ENCODE peak calls at places on chromosome 14, in eight cellular contexts. Z is GM23248, M is GM23338, S is MM.1S, I is hepatocyte, U is HCT116, G is neural progenitor cell, E is PC-3. V is an unnamed sample. For H3K27me3, the result is how much of the 10 kb centered on the place peaks cover.

GRCh38 chr14:106187176-106187670 is 660.8 kb downstream of the TMEM121 start:
- DNase-seq in Z (no peak), M (no peak), S (no peak), I (no peak), U (no peak), G (no peak), E (no peak), V (no peak)

GRCh38 chr14:58716706-58717105 is 78.9 kb downstream of the DACT1 start:
- DNase-seq in Z (no peak), M (no peak), S (no peak), I (no peak), U (no peak), G (no peak), E (peak), V (no peak)

GRCh38 chr14:20751963-20752562 is 6.4 kb downstream of the EDDM3A start:
- DNase-seq in Z (no peak), M (peak), S (no peak), I (no peak), U (no peak), G (no peak), E (no peak), V (no peak)

GRCh38 chr14:98859301-98859700 is 412.7 kb downstream of the BCL11B start:
- DNase-seq in Z (no peak), M (no peak), S (no peak), I (no peak), U (no peak), G (no peak), E (no peak), V (no peak)

GRCh38 chr14:105059035-105059916 is 6.0 kb downstream of the GPR132 start:
- DNase-seq in Z (no peak), M (peak), S (no peak), I (no peak), U (no peak), G (peak), E (no peak), V (peak)

GRCh38 chr14:65361920-65362319 is 50.6 kb upstream of the FUT8 start:
- DNase-seq in Z (peak), M (no peak), S (no peak), I (no peak), U (no peak), G (no peak), E (peak), V (no peak)

GRCh38 chr14:104423715-104424405 is 155.7 kb upstream of the C14orf180 start:
- DNase-seq in Z (no peak), M (no peak), S (no peak), I (no peak), U (no peak), G (no peak), E (no peak), V (peak)

GRCh38 chr14:24861083-24861630 is 188.8 kb downstream of the STXBP6 start:
- DNase-seq in Z (peak), M (no peak), S (no peak), I (peak), U (no peak), G (no peak), E (no peak), V (no peak)

GRCh38 chr14:51410846-51411245 is 170.8 kb downstream of the TMX1 start:
- DNase-seq in Z (no peak), M (no peak), S (no peak), I (no peak), U (no peak), G (no peak), E (no peak), V (no peak)

GRCh38 chr14:93962701-93963601 is 13.4 kb downstream of the ASB2 start:
- DNase-seq in Z (no peak), M (no peak), S (peak), I (no peak), U (no peak), G (no peak), E (no peak), V (no peak)

GRCh38 chr14:61630399-61630798 is 64.9 kb upstream of the HIF1A start:
- DNase-seq in Z (no peak), M (no peak), S (no peak), I (no peak), U (no peak), G (no peak), E (peak), V (no peak)
- TF ChIP-seq EZH2phosphoT487 in Z (no peak), M (no peak), S (no peak), I (no peak), U (no peak), G (no peak), E (no peak), V (no peak)

GRCh38 chr14:91100086-91100485 is 13.8 kb upstream of the DGLUCY start:
- DNase-seq in Z (no peak), M (no peak), S (no peak), I (no peak), U (no peak), G (no peak), E (no peak), V (no peak)
- H3K27me3 ChIP-seq in Z (under half), M (under half), S (under half), I (under half), U (under half), G (under half), E (under half), V (under half)

GRCh38 chr14:101506211-101506920 is 54.9 kb upstream of the DIO3 start:
- DNase-seq in Z (no peak), M (no peak), S (no peak), I (no peak), U (no peak), G (no peak), E (no peak), V (no peak)
- TF ChIP-seq EZH2phosphoT487 in Z (no peak), M (no peak), S (no peak), I (no peak), U (no peak), G (no peak), E (no peak), V (no peak)

DNA sequence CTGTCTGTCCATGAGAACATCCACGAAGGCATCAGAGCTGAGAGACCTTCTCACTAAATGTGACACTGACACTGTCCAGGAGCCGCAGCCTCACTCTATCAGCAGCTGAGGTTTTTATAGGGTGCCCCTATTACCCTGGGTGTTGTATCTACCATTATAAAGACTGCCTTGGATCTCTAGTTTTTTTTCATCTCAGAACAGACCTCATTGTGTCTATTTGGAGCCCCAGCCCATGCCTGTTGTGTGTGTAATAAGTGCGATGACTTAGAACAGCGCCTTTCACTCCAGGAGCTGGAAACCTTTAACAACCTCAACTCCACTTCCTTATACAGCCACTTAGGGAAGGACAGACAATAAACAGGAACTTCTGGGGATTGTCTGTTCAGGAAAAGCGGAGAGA is 420.4 kb downstream of the RAD51B start:
- DNase-seq in Z (no peak), M (no peak), S (no peak), I (peak), U (no peak), G (no peak), E (no peak), V (no peak)
- H3K27me3 ChIP-seq in Z (under half), M (under half), S (under half), I (under half), U (under half), G (under half), E (under half), V (under half)

DNA sequence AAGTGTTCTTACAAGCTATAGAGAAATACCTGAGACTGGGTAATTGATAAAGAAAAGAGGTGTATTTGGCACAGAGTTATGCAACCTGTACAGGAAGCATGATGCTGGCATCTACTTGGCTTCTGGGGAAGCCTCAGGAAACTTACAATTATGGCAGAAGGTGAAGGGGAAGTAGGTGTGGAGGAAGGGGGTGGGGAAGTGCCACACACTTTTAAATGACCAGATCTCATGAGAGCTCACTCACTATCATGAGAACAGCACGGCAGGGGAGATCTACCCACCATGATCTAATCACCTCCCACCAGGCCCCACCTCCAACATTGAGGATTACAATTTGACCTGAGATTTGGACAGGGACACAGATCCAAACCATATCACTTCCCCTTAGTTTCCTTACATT is 32.8 kb downstream of the TSHR start:
- DNase-seq in Z (no peak), M (no peak), S (no peak), I (no peak), U (no peak), G (no peak), E (no peak), V (no peak)
- TF ChIP-seq EZH2phosphoT487 in Z (no peak), M (no peak), S (no peak), I (no peak), U (no peak), G (no peak), E (no peak), V (no peak)

GRCh38 chr14:22384974-22385526 is 204.0 kb downstream of the DAD1 start:
- DNase-seq in Z (no peak), M (no peak), S (no peak), I (no peak), U (no peak), G (no peak), E (no peak), V (no peak)
- H3K27me3 ChIP-seq in Z (under half), M (under half), S (under half), I (under half), U (half or more), G (under half), E (under half), V (under half)

GRCh38 chr14:100406505-100407131 is 83.5 kb downstream of the SLC25A47 start:
- DNase-seq in Z (peak), M (no peak), S (no peak), I (peak), U (no peak), G (no peak), E (peak), V (no peak)

GRCh38 chr14:100403802-100404201 is 80.7 kb downstream of the SLC25A47 start:
- DNase-seq in Z (no peak), M (no peak), S (no peak), I (no peak), U (no peak), G (no peak), E (no peak), V (no peak)

GRCh38 chr14:100405752-100406455 is 82.8 kb downstream of the SLC25A47 start:
- DNase-seq in Z (no peak), M (no peak), S (no peak), I (no peak), U (no peak), G (no peak), E (no peak), V (no peak)

GRCh38 chr14:100402631-100403030 is 79.5 kb downstream of the SLC25A47 start:
- DNase-seq in Z (peak), M (no peak), S (no peak), I (no peak), U (no peak), G (no peak), E (no peak), V (no peak)

GRCh38 chr14:100404419-100404818 is 81.3 kb downstream of the SLC25A47 start:
- DNase-seq in Z (no peak), M (no peak), S (no peak), I (no peak), U (no peak), G (no peak), E (no peak), V (no peak)
- TF ChIP-seq EZH2phosphoT487 in Z (no peak), M (no peak), S (no peak), I (no peak), U (no peak), G (no peak), E (no peak), V (no peak)

DNA sequence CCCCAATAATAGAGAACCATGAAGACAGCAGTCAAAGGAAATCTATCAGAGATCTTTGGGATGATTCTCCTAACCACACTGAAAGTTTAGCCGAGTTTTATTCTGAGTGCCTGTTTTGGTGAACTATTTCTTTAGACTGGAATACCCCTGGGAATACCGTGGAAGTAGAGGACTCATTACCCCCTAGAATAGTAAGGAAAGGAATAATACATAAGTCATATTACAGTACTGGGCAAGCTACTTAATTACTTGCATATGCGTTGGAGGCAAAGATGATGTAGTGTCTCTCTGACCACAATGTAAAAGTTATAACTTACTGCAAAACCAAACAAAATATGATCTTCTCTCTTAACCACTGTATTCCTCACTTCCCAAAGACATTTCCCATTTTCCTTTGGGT is 25.5 kb downstream of the ZC2HC1C start:
- DNase-seq in Z (peak), M (no peak), S (no peak), I (no peak), U (no peak), G (no peak), E (no peak), V (no peak)
- H3K27me3 ChIP-seq in Z (under half), M (under half), S (under half), I (under half), U (under half), G (under half), E (under half), V (under half)

GRCh38 chr14:68016243-68016914 is 196.8 kb downstream of the RAD51B start:
- DNase-seq in Z (peak), M (no peak), S (no peak), I (no peak), U (no peak), G (no peak), E (no peak), V (no peak)
- TF ChIP-seq EZH2phosphoT487 in Z (no peak), M (no peak), S (no peak), I (no peak), U (no peak), G (no peak), E (no peak), V (no peak)

DNA sequence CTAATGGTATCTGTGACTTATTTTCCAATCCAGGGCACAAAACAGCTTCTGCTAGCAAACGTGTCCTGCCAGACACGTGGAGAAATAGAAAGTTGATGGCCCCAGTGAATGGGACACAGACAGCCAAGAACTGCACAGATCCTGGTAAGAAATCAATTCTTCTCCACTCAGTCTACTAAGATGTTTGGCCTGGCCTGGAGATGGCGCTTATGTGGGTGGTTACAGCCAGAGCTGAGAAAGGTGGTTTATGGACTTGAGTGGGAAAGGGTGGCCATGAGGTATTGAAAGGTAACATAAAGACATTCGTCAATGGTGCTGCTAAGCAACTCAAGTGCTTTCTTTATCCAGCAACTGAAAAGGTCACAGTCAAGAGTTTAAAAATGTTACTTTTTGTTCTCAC is 2.9 kb downstream of the SLC24A4 start:
- DNase-seq in Z (no peak), M (no peak), S (no peak), I (no peak), U (no peak), G (no peak), E (no peak), V (no peak)
- H3K27me3 ChIP-seq in Z (half or more), M (half or more), S (under half), I (half or more), U (under half), G (half or more), E (under half), V (half or more)

V was measured in SK-N-SH.